ENCODE peak calls at places on chromosomes 3 and 15, in eight cellular contexts. B is stromal cell of bone marrow; D is AG08396; R is NCI-H1048; T is mucosa of gallbladder; O is GM06990; W is T-helper 2 cell; J is stimulated activated naive CD8-positive, alpha-beta T cell treated with anti-CD3 and anti-CD28 coated beads, Interleukin-15, Interleukin-2, amounts not matched to agents 100 U/mL and 50 U/mL, for 24 hours. K is an unnamed sample.

GRCh38 chr3:108202834-108203233 is 19.4 kb downstream of the IFT57 start:
- DNase-seq in R (no peak), W (no peak), D (no peak), J (no peak), B (no peak), T (no peak), O (no peak), K (peak; percentile 72)

GRCh38 chr3:178517665-178518366 is 18.4 kb upstream of the KCNMB2 start:
- DNase-seq in J (no peak), O (no peak), T (no peak), B (no peak), D (no peak), W (no peak), R (no peak), K (no peak)

GRCh38 chr3:125211523-125212095 is 939 bp downstream of the SLC12A8 start:
- DNase-seq in R (no peak), B (no peak), D (no peak), W (no peak), O (no peak), T (no peak), J (no peak), K (no peak)

GRCh38 chr15:89486726-89487050 is 9.7 kb downstream of the RHCG start:
- DNase-seq in T (no peak), J (peak; percentile 48), R (no peak), W (no peak), B (no peak), D (no peak), O (peak; percentile 69), K (peak; percentile 15)

GRCh38 chr15:90991587-90992285 is 2.6 kb downstream of the PRC1 start:
- DNase-seq in R (no peak), J (no peak), W (no peak), D (no peak), O (no peak), T (no peak), B (no peak), K (no peak)

GRCh38 chr15:75551076-75551475 is 28.0 kb downstream of the PTPN9 start:
- DNase-seq in T (no peak), R (no peak), W (no peak), D (no peak), B (no peak), O (no peak), J (no peak), K (peak; percentile 96)

GRCh38 chr3:130276203-130276803 is 69.2 kb upstream of the COL6A5 start:
- DNase-seq in D (peak; percentile 65), O (no peak), B (peak; percentile 31), W (no peak), J (no peak), T (no peak), R (peak; percentile 4), K (peak; percentile 10)

GRCh38 chr3:115627180-115628074 is 4.1 kb downstream of the GAP43 start:
- DNase-seq in T (no peak), O (peak; percentile 44), R (no peak), J (no peak), W (no peak), D (no peak), B (no peak), K (no peak)

GRCh38 chr3:42711491-42712343 is 9.1 kb upstream of the HHATL start:
- DNase-seq in R (no peak), D (no peak), W (no peak), T (no peak), B (no peak), J (no peak), O (no peak), K (no peak)

GRCh38 chr3:128277378-128278049 is 124.2 kb downstream of the EEFSEC start:
- DNase-seq in W (no peak), D (no peak), O (no peak), R (no peak), B (no peak), J (no peak), T (no peak), K (no peak)

GRCh38 chr3:197562398-197563251 is 6.9 kb upstream of the BDH1 start:
- DNase-seq in W (no peak), J (no peak), B (no peak), R (no peak), O (peak; percentile 35), D (no peak), T (no peak), K (no peak)

GRCh38 chr3:117165611-117166051 is 456.1 kb downstream of the TUSC7 start:
- DNase-seq in B (no peak), D (no peak), J (no peak), R (no peak), W (no peak), T (no peak), O (no peak), K (peak; percentile 80)

GRCh38 chr15:91289324-91289723 is 189.3 kb downstream of the SV2B start:
- DNase-seq in D (no peak), O (no peak), T (no peak), R (no peak), W (no peak), J (no peak), B (no peak), K (no peak)

GRCh38 chr3:195224156-195224979 is 46.6 kb downstream of the XXYLT1 start:
- DNase-seq in O (no peak), B (no peak), D (no peak), R (no peak), T (no peak), J (no peak), W (no peak), K (no peak)

GRCh38 chr15:84876269-84876668 is 8.2 kb upstream of the SLC28A1 start:
- DNase-seq in T (no peak), B (no peak), W (no peak), J (no peak), O (no peak), R (no peak), D (no peak), K (no peak)

GRCh38 chr15:77689821-77690220 is 57.1 kb upstream of the LINGO1 start:
- DNase-seq in R (no peak), D (no peak), T (no peak), J (no peak), W (no peak), B (no peak), O (no peak), K (no peak)

GRCh38 chr3:68964694-68965093 is 32.3 kb upstream of the TAFA4 start:
- DNase-seq in W (no peak), R (no peak), B (no peak), O (no peak), D (no peak), T (no peak), J (no peak), K (no peak)

GRCh38 chr3:36650271-36650671 is 114.1 kb downstream of the DCLK3 start:
- DNase-seq in D (no peak), R (no peak), W (no peak), O (no peak), J (no peak), T (no peak), B (no peak), K (no peak)

GRCh38 chr3:16060358-16060852 is 114.1 kb upstream of the GALNT15 start:
- DNase-seq in J (no peak), B (peak; percentile 93), R (no peak), O (no peak), T (peak; percentile 65), W (no peak), D (peak; percentile 89), K (peak; percentile 87)

GRCh38 chr15:48695088-48695834 is 49.8 kb upstream of the FBN1 start:
- DNase-seq in J (no peak), T (no peak), W (no peak), R (no peak), D (peak; percentile 46), O (no peak), B (peak; percentile 86), K (peak; percentile 93)

GRCh38 chr15:99704444-99704838 is 28.8 kb downstream of the LYSMD4 start:
- DNase-seq in B (peak; percentile 75), J (no peak), T (peak; percentile 61), O (peak; percentile 54), W (no peak), D (peak; percentile 60), R (peak; percentile 65), K (peak; percentile 55)

GRCh38 chr3:112639451-112640332 is 1.3 kb downstream of the CCDC80 start:
- DNase-seq in O (no peak), J (no peak), W (no peak), T (no peak), D (no peak), B (no peak), R (no peak), K (no peak)

GRCh38 chr3:68972358-68972979 is 40.1 kb upstream of the TAFA4 start:
- DNase-seq in O (no peak), J (peak; percentile 57), T (peak; percentile 35), W (no peak), B (peak; percentile 15), D (peak; percentile 53), R (peak; percentile 10), K (peak; percentile 58)

GRCh38 chr15:73781038-73781925 is 28.1 kb upstream of the INSYN1 start:
- DNase-seq in D (peak; percentile 54), T (no peak), O (no peak), R (no peak), J (peak; percentile 11), W (no peak), B (peak; percentile 16), K (peak; percentile 79)